ENCODE peak calls at places on chromosomes 13 and 19, in six cellular contexts. H, V, O, M, L and B are unnamed samples.

GRCh38 chr13:45751882-45752281 is 49.8 kb downstream of the CBY2 start:
- DNase-seq in H (no peak), V (no peak), O (no peak), M (no peak), L (no peak), B (no peak)

GRCh38 chr13:73325351-73326214 is 266.8 kb downstream of the KLF5 start:
- DNase-seq in H (peak), V (no peak), O (peak), M (no peak), L (no peak), B (no peak)

GRCh38 chr19:38626401-38626800 is 7.4 kb downstream of the EIF3K start:
- DNase-seq in H (no peak), V (no peak), O (no peak), M (no peak), L (no peak), B (no peak)

GRCh38 chr13:23656637-23657036 is 86.4 kb downstream of the TNFRSF19 start:
- DNase-seq in H (peak), V (no peak), O (no peak), M (no peak), L (no peak), B (no peak)

GRCh38 chr19:10095622-10095947 is 6.9 kb downstream of the ANGPTL6 start:
- DNase-seq in H (no peak), V (no peak), O (no peak), M (no peak), L (no peak), B (no peak)

GRCh38 chr13:76707360-76707759 is 178.8 kb downstream of the KCTD12 start:
- DNase-seq in H (peak), V (no peak), O (peak), M (no peak), L (no peak), B (no peak)

GRCh38 chr19:13008926-13009787 is 13.9 kb downstream of the NFIX start:
- DNase-seq in H (no peak), V (no peak), O (no peak), M (no peak), L (no peak), B (no peak)

GRCh38 chr19:54302252-54302651 is 10.7 kb downstream of the LILRA5 start:
- DNase-seq in H (no peak), V (no peak), O (no peak), M (no peak), L (no peak), B (no peak)

GRCh38 chr19:4189641-4190040 is 7.2 kb downstream of the ANKRD24 start:
- DNase-seq in H (no peak), V (no peak), O (no peak), M (no peak), L (no peak), B (no peak)

GRCh38 chr19:33740811-33741396 is 55.8 kb upstream of the KCTD15 start:
- DNase-seq in H (peak), V (peak), O (peak), M (peak), L (no peak), B (peak)

GRCh38 chr13:75175575-75175974 is 306.4 kb downstream of the TBC1D4 start:
- DNase-seq in H (peak), V (no peak), O (no peak), M (no peak), L (no peak), B (no peak)

GRCh38 chr13:45289936-45290563 is 50.9 kb downstream of the TPT1 start:
- DNase-seq in H (no peak), V (no peak), O (no peak), M (no peak), L (no peak), B (no peak)

GRCh38 chr19:805161-805561 is 7.9 kb downstream of the PTBP1 start:
- DNase-seq in H (no peak), V (no peak), O (no peak), M (no peak), L (no peak), B (no peak)

GRCh38 chr19:19474950-19475781 is 40.2 kb downstream of the TSSK6 start:
- DNase-seq in H (no peak), V (peak), O (no peak), M (peak), L (peak), B (no peak)

GRCh38 chr13:37448072-37448471 is 150.5 kb downstream of the POSTN start:
- DNase-seq in H (peak), V (no peak), O (peak), M (no peak), L (no peak), B (no peak)

GRCh38 chr13:103640617-103641016 is 574.4 kb upstream of the SLC10A2 start:
- DNase-seq in H (no peak), V (no peak), O (no peak), M (no peak), L (no peak), B (no peak)

GRCh38 chr13:65959305-65959704 is 1270.8 kb downstream of the PCDH9 start:
- DNase-seq in H (peak), V (no peak), O (no peak), M (no peak), L (no peak), B (no peak)

GRCh38 chr19:55353803-55354697 is 469 bp downstream of the COX6B2 start:
- DNase-seq in H (peak), V (peak), O (peak), M (peak), L (peak), B (no peak)

GRCh38 chr19:18807861-18808331 is 16.8 kb upstream of the COMP start:
- DNase-seq in H (no peak), V (no peak), O (no peak), M (no peak), L (no peak), B (no peak)

GRCh38 chr19:40512473-40513344 is 45.9 kb downstream of the SPTBN4 start:
- DNase-seq in H (peak), V (peak), O (peak), M (peak), L (peak), B (peak)
- H3K23ac ChIP-seq in H (no peak), V (no peak), O (no peak), M (no peak), L (no peak), B (peak)

GRCh38 chr19:29831041-29831548 is 19.3 kb downstream of the CCNE1 start:
- DNase-seq in H (no peak), V (no peak), O (no peak), M (no peak), L (peak), B (no peak)
- H2AFZ ChIP-seq in H (peak), V (no peak), O (no peak), M (no peak), L (no peak), B (peak)

DNA sequence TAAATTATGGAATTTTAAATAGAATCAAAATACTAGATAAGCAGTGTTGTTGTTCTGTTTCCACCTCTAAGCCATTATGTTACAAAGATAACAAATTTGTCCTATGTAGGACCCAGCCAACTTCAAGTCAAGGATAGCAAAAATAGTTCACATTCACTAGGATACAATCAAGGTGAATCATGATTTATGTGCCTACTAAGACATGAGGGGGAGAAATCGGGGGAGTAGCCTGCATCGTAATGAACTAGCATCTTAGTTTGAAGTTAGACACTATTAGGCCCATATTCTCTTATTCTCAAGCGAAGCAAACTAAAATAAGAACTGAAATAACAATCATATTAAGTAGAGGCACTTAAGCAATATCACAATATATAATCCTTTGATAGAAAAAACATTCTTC is 779.4 kb upstream of the PCDH9 start:
- DNase-seq in H (no peak), V (no peak), O (no peak), M (no peak), L (no peak), B (no peak)
- H3K23ac ChIP-seq in H (no peak), V (no peak), O (no peak), M (no peak), L (no peak), B (no peak)

GRCh38 chr19:2461751-2462634 is 5.2 kb upstream of the LMNB2 start:
- DNase-seq in H (peak), V (peak), O (peak), M (peak), L (no peak), B (peak)
- H2AFZ ChIP-seq in H (peak), V (no peak), O (peak), M (no peak), L (peak), B (peak)

GRCh38 chr19:51703655-51704515 is 10.8 kb downstream of the SPACA6 start:
- DNase-seq in H (peak), V (peak), O (peak), M (peak), L (peak), B (peak)
- H3K23ac ChIP-seq in H (peak), V (no peak), O (peak), M (no peak), L (no peak), B (peak)